ENCODE peak calls at places on chromosomes 13 and 19, in seven cellular contexts. Z is T-helper 1 cell, O is epithelial cell of esophagus, C is GM23338, B is GM23248, A is activated T-cell treated with anti-CD3 and anti-CD28 coated beads for 48 hours, Q is HEK293T. K is an unnamed sample.

GRCh38 chr19:13557756-13558398 is 51.6 kb upstream of the CACNA1A start:
- DNase-seq in A (no peak), B (peak), C (peak), O (peak), Q (peak), Z (no peak), K (peak)

GRCh38 chr19:58351558-58351878 is 1.8 kb downstream of the A1BG start:
- DNase-seq in O (no peak), B (no peak), Z (no peak), C (no peak), Q (no peak), A (no peak), K (no peak)

GRCh38 chr19:29239220-29239776 is 26.3 kb upstream of the UQCRFS1 start:
- DNase-seq in Q (no peak), B (no peak), A (no peak), C (no peak), Z (no peak), O (no peak), K (no peak)

GRCh38 chr13:102686024-102686423 is 8.8 kb downstream of the METTL21C start:
- DNase-seq in Q (no peak), A (no peak), O (no peak), B (no peak), C (no peak), Z (no peak), K (no peak)

GRCh38 chr19:406121-406711 is 2.7 kb downstream of the C2CD4C start:
- DNase-seq in B (no peak), A (no peak), O (no peak), C (no peak), Q (no peak), Z (no peak), K (no peak)

GRCh38 chr13:32783067-32783466 is 196.8 kb downstream of the PDS5B start:
- DNase-seq in O (peak), A (no peak), Z (no peak), Q (no peak), B (peak), C (no peak), K (peak)

GRCh38 chr19:16121141-16121540 is 9.5 kb downstream of the RAB8A start:
- DNase-seq in O (no peak), Z (no peak), C (no peak), A (no peak), Q (no peak), B (no peak), K (no peak)

GRCh38 chr13:105474983-105475382 is 1060.5 kb downstream of the EFNB2 start:
- DNase-seq in A (no peak), Q (no peak), O (no peak), C (peak), Z (no peak), B (no peak), K (no peak)

GRCh38 chr19:719081-719512 is 10.4 kb downstream of the PALM start:
- DNase-seq in A (no peak), O (no peak), Q (no peak), Z (no peak), C (peak), B (peak), K (no peak)

GRCh38 chr13:97211357-97211756 is 10.8 kb upstream of the MBNL2 start:
- DNase-seq in A (no peak), O (no peak), Q (no peak), Z (no peak), C (no peak), B (no peak), K (peak)

GRCh38 chr19:35995655-35995993 is 636 bp downstream of the SDHAF1 start:
- DNase-seq in B (peak), Q (peak), C (peak), A (peak), O (peak), Z (no peak), K (peak)

GRCh38 chr13:22102237-22102636 is 431.4 kb downstream of the FGF9 start:
- DNase-seq in A (no peak), B (peak), O (no peak), Z (no peak), C (no peak), Q (no peak), K (no peak)

GRCh38 chr19:46609511-46610412 is 8.6 kb downstream of the CALM3 start:
- DNase-seq in Z (no peak), B (no peak), O (no peak), A (no peak), Q (no peak), C (no peak), K (no peak)

GRCh38 chr19:30882411-30883005 is 466.7 kb downstream of the TSHZ3 start:
- DNase-seq in Z (no peak), C (peak), O (no peak), A (no peak), B (no peak), Q (no peak), K (no peak)

GRCh38 chr13:22092791-22093545 is 422.1 kb downstream of the FGF9 start:
- DNase-seq in Q (no peak), C (no peak), A (no peak), Z (no peak), B (peak), O (no peak), K (no peak)

GRCh38 chr19:47129579-47129978 is 1.1 kb upstream of the SAE1 start:
- DNase-seq in O (no peak), A (no peak), C (no peak), B (no peak), Z (no peak), Q (no peak), K (no peak)

GRCh38 chr13:64369121-64369520 is 2861.0 kb downstream of the PCDH9 start:
- DNase-seq in C (no peak), Q (no peak), B (peak), Z (no peak), A (no peak), O (peak), K (no peak)

GRCh38 chr13:44713793-44714469 is 137.8 kb upstream of the TSC22D1 start:
- DNase-seq in B (peak), Z (no peak), Q (no peak), C (no peak), O (peak), A (no peak), K (peak)

GRCh38 chr13:31208554-31209122 is 8.9 kb downstream of the B3GLCT start:
- DNase-seq in A (no peak), Z (no peak), O (no peak), Q (no peak), B (no peak), C (no peak), K (no peak)

GRCh38 chr13:25632166-25632888 is 260.6 kb downstream of the ATP8A2 start:
- DNase-seq in B (no peak), Z (no peak), O (no peak), A (no peak), C (peak), Q (no peak), K (no peak)

GRCh38 chr13:46119883-46120614 is 15.2 kb upstream of the CPB2 start:
- DNase-seq in B (peak), Q (peak), O (peak), A (no peak), Z (no peak), C (no peak), K (peak)

GRCh38 chr19:18649371-18650047 is 12.7 kb downstream of the KLHL26 start:
- DNase-seq in Q (no peak), B (peak), C (no peak), O (peak), Z (no peak), A (no peak), K (peak)

GRCh38 chr13:74444161-74444571 is 310.0 kb upstream of the KLF12 start:
- DNase-seq in O (peak), B (peak), Q (no peak), A (no peak), Z (no peak), C (no peak), K (peak)

K was measured in mammary epithelial cell.